ENCODE peak calls at places on chromosomes 4 and X, in seven cellular contexts. M is right atrium auricular region, V is kidney, S is lower leg skin, E is mammary epithelial cell, O is Peyer's patch, C is SK-N-SH. P is an unnamed sample.

GRCh38 chr4:7083597-7084563 is 16.0 kb upstream of the GRPEL1 start:
- DNase-seq in C (no peak), V (no peak), S (peak; percentile 39), E (no peak), M (no peak), O (no peak), P (no peak)

GRCh38 chr4:129972257-129972656 is 876.3 kb downstream of the C4orf33 start:
- DNase-seq in V (no peak), C (no peak), O (no peak), M (no peak), S (no peak), E (no peak), P (no peak)

GRCh38 chr4:42995343-42995944 is 102.9 kb downstream of the GRXCR1 start:
- DNase-seq in E (peak; percentile 6), C (peak; percentile 57), S (no peak), M (no peak), V (no peak), O (no peak), P (peak; percentile 44)

GRCh38 chr4:138410266-138410665 is 168.1 kb upstream of the SLC7A11 start:
- DNase-seq in S (no peak), C (no peak), E (no peak), M (no peak), V (no peak), O (no peak), P (no peak)

GRCh38 chr4:8790749-8791148 is 80.9 kb downstream of the HMX1 start:
- DNase-seq in O (no peak), S (no peak), E (no peak), M (no peak), V (no peak), C (no peak), P (no peak)

GRCh38 chr4:20422398-20422797 is 170.7 kb downstream of the SLIT2 start:
- DNase-seq in E (peak; percentile 31), C (peak; percentile 46), O (peak; percentile 76), M (no peak), V (no peak), S (no peak), P (no peak)

GRCh38 chr4:88841635-88842034 is 144.0 kb upstream of the NAP1L5 start:
- DNase-seq in O (no peak), S (no peak), E (no peak), M (no peak), C (no peak), V (no peak), P (no peak)

GRCh38 chrX:22135171-22135711 is 103.1 kb downstream of the PHEX start:
- DNase-seq in V (no peak), E (peak; percentile 73), M (no peak), C (no peak), O (no peak), S (no peak), P (no peak)

GRCh38 chr4:174154455-174154854 is 129.0 kb downstream of the FBXO8 start:
- DNase-seq in C (no peak), E (peak; percentile 50), M (no peak), V (no peak), O (no peak), S (no peak), P (peak; percentile 20)

GRCh38 chr4:3202836-3203820 is 45.8 kb upstream of the MSANTD1 start:
- DNase-seq in C (no peak), E (no peak), O (no peak), S (peak; percentile 57), M (no peak), V (no peak), P (no peak)

GRCh38 chr4:1761130-1761688 is 31.9 kb upstream of the FGFR3 start:
- DNase-seq in S (no peak), E (no peak), M (no peak), V (no peak), O (no peak), C (no peak), P (no peak)

GRCh38 chrX:149013081-149013480 is 492.0 kb downstream of the IDS start:
- DNase-seq in O (no peak), V (no peak), S (no peak), E (no peak), C (no peak), M (no peak), P (no peak)

GRCh38 chr4:73544620-73545019 is 63.1 kb downstream of the AFM start:
- DNase-seq in V (peak; percentile 32), E (no peak), S (no peak), C (no peak), M (no peak), O (no peak), P (no peak)

GRCh38 chrX:73561791-73562190 is 1.2 kb upstream of the CHIC1 start:
- DNase-seq in S (no peak), C (no peak), E (no peak), O (no peak), V (no peak), M (no peak), P (no peak)

GRCh38 chr4:40473578-40474388 is 138.7 kb downstream of the CHRNA9 start:
- DNase-seq in O (peak; percentile 71), C (no peak), S (no peak), E (no peak), V (no peak), M (no peak), P (peak; percentile 18)

GRCh38 chr4:6027392-6027791 is 9.2 kb upstream of the C4orf50 start:
- DNase-seq in S (no peak), V (peak; percentile 54), E (peak; percentile 12), M (no peak), C (no peak), O (no peak), P (no peak)

GRCh38 chr4:118270492-118270891 is 82.3 kb downstream of the PRSS12 start:
- DNase-seq in S (no peak), C (peak; percentile 37), E (peak; percentile 30), V (no peak), O (no peak), M (no peak), P (no peak)

GRCh38 chrX:32572644-32573043 is 638.7 kb downstream of the DMD start:
- DNase-seq in E (no peak), O (no peak), M (no peak), C (no peak), S (no peak), V (no peak), P (no peak)

GRCh38 chrX:41689711-41690110 is 938 bp downstream of the GPR34 start:
- DNase-seq in S (no peak), C (no peak), M (no peak), V (no peak), E (no peak), O (no peak), P (no peak)

GRCh38 chrX:41688154-41688553 is 619 bp upstream of the GPR34 start:
- DNase-seq in S (no peak), C (no peak), M (no peak), E (no peak), V (no peak), O (no peak), P (no peak)

GRCh38 chrX:41692162-41692749 is 3.5 kb downstream of the GPR34 start:
- DNase-seq in E (no peak), V (no peak), C (no peak), O (no peak), M (no peak), S (no peak), P (no peak)

GRCh38 chrX:41686788-41687187 is 2.0 kb upstream of the GPR34 start:
- DNase-seq in E (no peak), S (no peak), V (no peak), O (no peak), M (no peak), C (no peak), P (no peak)

GRCh38 chrX:41688835-41689234 is at the start of gene GPR34:
- DNase-seq in S (no peak), M (no peak), E (no peak), C (no peak), O (no peak), V (no peak), P (no peak)
- H3K4me3 ChIP-seq in S (no peak within 1 kb of the TSS), M (no peak within 1 kb of the TSS), E (no peak within 1 kb of the TSS), C (no peak within 1 kb of the TSS), O (peak within 1 kb of the TSS; percentile 14), V (no peak within 1 kb of the TSS), P (no peak within 1 kb of the TSS)

DNA sequence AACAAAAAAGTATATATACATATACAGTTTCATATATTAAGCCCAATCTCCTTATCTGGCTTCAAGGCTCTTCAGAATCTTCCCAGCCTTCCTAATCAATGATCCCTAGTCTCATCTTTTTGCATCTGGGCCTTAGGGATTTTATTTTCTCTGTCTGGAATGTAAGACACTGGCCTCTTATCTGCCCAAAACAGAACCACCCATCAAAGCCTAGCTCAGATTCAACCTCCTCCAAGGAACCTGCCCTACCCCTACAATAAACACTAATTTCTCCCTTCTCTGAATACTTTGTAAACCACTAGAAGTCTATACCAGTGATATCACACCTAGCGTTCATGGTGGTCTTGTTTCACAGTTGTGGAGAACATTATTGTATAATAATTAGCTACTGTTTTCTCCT is 23.1 kb upstream of the GAB1 start:
- DNase-seq in O (no peak), E (no peak), M (no peak), C (no peak), S (no peak), V (no peak), P (no peak)
- TF ChIP-seq CTCF in O (no peak), E (no peak), M (no peak), C (no peak), S (no peak), V (no peak), P (no peak)

DNA sequence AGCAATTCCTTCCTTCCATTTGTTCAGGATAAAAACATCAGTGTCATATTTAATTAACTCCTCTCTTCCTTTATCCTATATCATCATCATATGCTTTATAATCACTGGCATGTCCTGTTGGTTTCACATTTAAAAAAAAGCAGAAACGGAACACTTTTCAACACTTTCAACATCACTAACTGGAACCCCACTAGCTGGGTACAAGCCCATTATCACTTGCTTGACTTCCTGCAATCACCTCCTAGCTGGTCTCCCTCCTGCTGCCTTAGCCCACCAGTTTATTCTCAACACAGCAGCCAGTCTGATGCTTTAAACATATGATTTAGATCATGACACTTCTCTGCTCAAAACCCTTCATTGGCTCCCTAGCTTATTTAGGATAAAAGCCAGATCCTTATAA is 116.4 kb upstream of the LSM6 start:
- DNase-seq in E (no peak), M (no peak), O (no peak), S (no peak), C (no peak), V (no peak), P (no peak)
- H3K4me3 ChIP-seq in E (no peak overlapping the region), M (no peak overlapping the region), O (no peak overlapping the region), S (no peak overlapping the region), C (no peak overlapping the region), V (no peak overlapping the region), P (no peak overlapping the region)

GRCh38 chr4:169089004-169089403 is 78.9 kb upstream of the CBR4 start:
- DNase-seq in E (no peak), C (no peak), V (no peak), O (no peak), S (no peak), M (no peak), P (no peak)
- TF ChIP-seq CTCF in E (no peak), C (no peak), V (no peak), O (no peak), S (no peak), M (no peak), P (no peak)